ENCODE peak calls at places on chromosome 22, in five cellular contexts. T, O, M, C and G are unnamed samples.

GRCh38 chr22:22318723-22319465 is 74.3 kb downstream of the VPREB1 start:
- DNase-seq in O (no peak), C (no peak), T (no peak), M (no peak), G (no peak)

GRCh38 chr22:17772963-17773605 is 1.2 kb downstream of the BID start:
- DNase-seq in T (peak), O (no peak), C (peak), M (peak), G (peak)

GRCh38 chr22:27318516-27318915 is 483.0 kb downstream of the MN1 start:
- DNase-seq in T (no peak), C (peak), O (no peak), M (peak), G (no peak)

GRCh38 chr22:37012262-37012904 is 6.9 kb downstream of the TST start:
- DNase-seq in M (no peak), C (no peak), O (peak), T (no peak), G (no peak)

GRCh38 chr22:26981520-26981919 is 324.1 kb downstream of the MIAT start:
- DNase-seq in T (peak), O (no peak), C (no peak), M (no peak), G (no peak)

GRCh38 chr22:45240810-45241631 is at the start of gene KIAA0930:
- DNase-seq in T (peak), C (peak), M (peak), O (peak), G (peak)

GRCh38 chr22:23533328-23533762 is 46.7 kb downstream of the IGLL1 start:
- DNase-seq in M (no peak), T (peak), O (no peak), C (peak), G (peak)

GRCh38 chr22:30586414-30586813 is 5.3 kb downstream of the PES1 start:
- DNase-seq in M (no peak), T (no peak), O (no peak), C (no peak), G (no peak)

GRCh38 chr22:39906207-39906606 is 5.3 kb downstream of the GRAP2 start:
- DNase-seq in O (no peak), C (no peak), T (no peak), M (no peak), G (no peak)

GRCh38 chr22:20805972-20806471 is 32.1 kb downstream of the SERPIND1 start:
- DNase-seq in O (no peak), C (peak), T (no peak), M (peak), G (peak)

GRCh38 chr22:41834005-41834975 is 1.4 kb downstream of the SREBF2 start:
- DNase-seq in T (no peak), C (no peak), O (no peak), M (no peak), G (no peak)

GRCh38 chr22:20530368-20531153 is 23.2 kb downstream of the MED15 start:
- DNase-seq in T (no peak), O (peak), C (peak), M (peak), G (no peak)

GRCh38 chr22:40324468-40325305 is 21.6 kb upstream of the ADSL start:
- DNase-seq in M (no peak), O (no peak), C (no peak), T (no peak), G (peak)

GRCh38 chr22:19035474-19036228 is 86.6 kb downstream of the DGCR2 start:
- DNase-seq in M (peak), C (no peak), T (no peak), O (no peak), G (peak)

GRCh38 chr22:40418366-40419201 is 48.2 kb downstream of the SGSM3 start:
- DNase-seq in C (no peak), M (no peak), O (no peak), T (peak), G (no peak)

DNA sequence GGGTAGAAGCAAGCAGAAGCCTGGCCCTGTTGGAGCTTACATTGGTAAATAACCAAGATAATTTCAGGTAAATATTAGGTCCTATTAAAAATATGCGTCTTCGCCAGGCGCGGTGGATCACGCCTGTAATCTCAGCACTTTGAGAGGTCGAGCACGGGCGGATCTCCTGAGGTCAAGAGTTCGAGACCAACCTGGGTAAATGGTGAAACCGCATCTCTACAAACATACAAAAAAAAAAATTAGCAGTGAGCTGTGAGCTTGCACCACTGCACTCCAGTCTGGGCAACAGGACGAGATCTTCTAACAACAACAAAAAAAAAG is 529 bp upstream of the SULT4A1 start:
- DNase-seq in O (no peak), C (no peak), M (no peak), T (no peak), G (no peak)
- H3K4me3 ChIP-seq in O (no peak), C (no peak), M (no peak), T (no peak), G (peak)

GRCh38 chr22:46536559-46537220 is 730 bp downstream of the CELSR1 start:
- DNase-seq in M (no peak), T (no peak), O (no peak), C (no peak), G (peak)
- H3K4me3 ChIP-seq in M (peak), T (peak), O (peak), C (peak), G (peak)

DNA sequence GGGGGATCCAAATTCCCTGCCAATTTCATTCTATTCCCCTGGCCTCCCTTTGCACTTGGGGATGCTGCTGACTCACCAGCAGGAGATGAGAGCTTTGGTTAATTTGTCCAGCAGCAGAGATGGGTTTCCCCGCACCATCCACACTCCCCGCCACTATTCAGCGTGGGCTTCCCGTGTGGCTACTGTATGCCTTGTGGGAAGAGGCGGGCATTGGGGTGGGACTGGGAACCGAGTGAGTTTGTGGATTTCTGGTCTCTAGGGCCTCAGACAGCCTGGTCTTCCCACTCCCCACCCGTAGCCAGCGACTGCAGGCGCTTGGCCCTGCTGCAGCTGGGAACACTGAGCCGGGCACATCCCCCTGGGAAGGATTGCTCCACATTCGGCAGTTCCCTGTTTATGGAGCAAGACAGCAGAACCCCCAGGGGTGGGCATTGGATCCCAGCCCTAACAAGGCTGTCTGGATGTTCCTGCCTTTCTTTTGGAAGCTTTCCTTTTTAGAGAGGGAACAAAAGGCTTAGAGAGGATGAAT is 23.4 kb downstream of the KIAA1671 start:
- DNase-seq in M (no peak), O (peak), T (peak), C (peak), G (no peak)
- H3K4me3 ChIP-seq in M (no peak), O (no peak), T (no peak), C (no peak), G (no peak)

GRCh38 chr22:50318698-50319411 is 8.0 kb downstream of the DENND6B start:
- DNase-seq in M (no peak), O (no peak), C (no peak), T (no peak), G (no peak)
- H3K4me3 ChIP-seq in M (no peak), O (no peak), C (no peak), T (no peak), G (no peak)

DNA sequence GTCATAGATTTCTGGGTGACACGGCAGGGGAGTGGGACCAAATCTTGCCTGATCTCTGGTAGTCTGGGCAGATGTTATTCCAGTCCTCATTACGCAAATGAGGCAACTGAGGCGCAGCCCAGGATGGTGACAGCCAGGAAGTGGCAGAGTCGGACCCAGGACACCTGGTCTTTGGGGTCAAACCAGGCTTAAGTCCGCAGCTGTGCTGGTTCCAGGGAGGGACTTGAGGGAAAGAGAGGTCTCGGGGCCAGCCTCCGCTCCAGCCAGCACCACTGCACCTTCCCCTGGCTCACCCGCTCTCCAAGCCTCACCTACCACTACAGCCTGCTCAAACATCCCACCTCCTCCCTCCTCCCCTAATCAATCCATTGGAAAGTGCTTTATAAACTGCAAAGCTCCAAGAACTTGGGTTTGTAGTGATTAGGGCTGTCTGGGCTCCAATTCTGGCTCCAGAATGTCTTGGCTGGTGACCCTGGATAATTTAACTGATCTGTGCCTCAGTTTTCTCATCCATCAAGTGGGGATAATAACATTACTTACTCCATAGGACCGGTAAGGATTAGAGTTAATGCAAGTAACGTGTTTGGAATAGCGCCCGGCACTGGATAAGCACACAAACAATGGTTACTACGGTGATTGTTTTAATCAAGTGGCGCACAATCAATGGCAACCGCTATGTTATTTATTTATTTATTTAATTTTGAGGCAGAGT is 526 bp upstream of the PNPLA5 start:
- DNase-seq in O (no peak), M (no peak), T (no peak), C (no peak), G (no peak)
- H3K4me3 ChIP-seq in O (no peak), M (no peak), T (no peak), C (no peak), G (peak)